ENCODE peak calls at places on chromosome 12, in nine cellular contexts. K is transverse colon, L is NCI-H69, Q is GM23248, E is SK-MEL-5, H is choroid plexus epithelial cell, Y is suprapubic skin, G is HepG2, S is left colon. Z is an unnamed sample.

GRCh38 chr12:82359115-82359478 is 768 bp downstream of the METTL25 start:
- DNase-seq in Q (peak), S (peak), K (no peak), E (no peak), G (no peak), Y (no peak), H (no peak), L (peak), Z (peak)

GRCh38 chr12:34217660-34218059 is 195.4 kb downstream of the ALG10 start:
- DNase-seq in Q (no peak), S (no peak), G (no peak), K (no peak), L (no peak), Y (no peak), E (no peak), H (no peak), Z (no peak)

GRCh38 chr12:25404955-25405354 is 148.1 kb downstream of the LMNTD1 start:
- DNase-seq in S (no peak), Y (no peak), L (no peak), K (no peak), E (no peak), Q (no peak), G (peak), H (no peak), Z (peak)

GRCh38 chr12:65568517-65568916 is 255.8 kb upstream of the HMGA2 start:
- DNase-seq in Y (no peak), L (no peak), Q (no peak), E (no peak), S (no peak), K (no peak), G (no peak), H (peak), Z (no peak)

GRCh38 chr12:76266797-76267196 is 81.4 kb downstream of the BBS10 start:
- DNase-seq in G (no peak), Y (peak), S (no peak), E (no peak), H (peak), L (no peak), Q (peak), K (no peak), Z (no peak)

GRCh38 chr12:47741340-47741703 is 16.0 kb upstream of the ENDOU start:
- DNase-seq in E (peak), Q (peak), Y (peak), S (peak), K (peak), L (peak), H (no peak), G (no peak), Z (no peak)

GRCh38 chr12:57518920-57519757 is 1.2 kb downstream of the DDIT3 start:
- DNase-seq in G (peak), Q (peak), H (peak), E (peak), Y (peak), L (peak), K (peak), S (peak), Z (peak)

GRCh38 chr12:105204916-105205315 is 31.1 kb downstream of the APPL2 start:
- DNase-seq in E (no peak), Q (peak), K (no peak), G (no peak), L (no peak), H (peak), Y (no peak), S (no peak), Z (no peak)

GRCh38 chr12:59446156-59446555 is 149.7 kb upstream of the SLC16A7 start:
- DNase-seq in G (no peak), E (no peak), S (no peak), L (no peak), H (no peak), Y (no peak), Q (no peak), K (no peak), Z (no peak)

GRCh38 chr12:54022960-54023884 is 5.0 kb upstream of the HOXC6 start:
- DNase-seq in L (no peak), Q (peak), E (no peak), S (no peak), H (no peak), Y (no peak), G (no peak), K (no peak), Z (no peak)

GRCh38 chr12:117192057-117192456 is 1.8 kb upstream of the FBXO21 start:
- DNase-seq in G (no peak), Y (no peak), H (peak), S (no peak), Q (peak), L (peak), E (peak), K (no peak), Z (peak)

GRCh38 chr12:47223848-47224213 is 144.1 kb upstream of the AMIGO2 start:
- DNase-seq in L (peak), E (no peak), K (peak), Q (no peak), G (peak), Y (no peak), H (peak), S (peak), Z (no peak)

GRCh38 chr12:118061876-118062791 is 1.2 kb upstream of the WSB2 start:
- DNase-seq in S (peak), G (no peak), E (peak), K (peak), Y (peak), H (peak), L (peak), Q (peak), Z (peak)

GRCh38 chr12:51187370-51187987 is 14.5 kb upstream of the TFCP2 start:
- DNase-seq in L (peak), G (no peak), Y (no peak), S (no peak), H (no peak), E (no peak), Q (no peak), K (no peak), Z (peak)

GRCh38 chr12:120381752-120382419 is 12.9 kb upstream of the MSI1 start:
- DNase-seq in Q (no peak), S (no peak), E (no peak), Y (no peak), K (no peak), G (peak), L (no peak), H (peak), Z (no peak)

GRCh38 chr12:120358412-120359158 is 10.4 kb downstream of the MSI1 start:
- DNase-seq in K (no peak), H (no peak), Q (no peak), S (no peak), Y (no peak), E (no peak), L (peak), G (no peak), Z (peak)

GRCh38 chr12:52698634-52699340 is 4.5 kb downstream of the KRT77 start:
- DNase-seq in L (no peak), G (no peak), Y (no peak), Q (no peak), H (no peak), S (no peak), K (no peak), E (no peak), Z (no peak)

GRCh38 chr12:52020539-52021336 is 14.0 kb downstream of the TAMALIN start:
- DNase-seq in Q (peak), S (peak), Y (peak), H (peak), E (peak), L (peak), K (peak), G (peak), Z (peak)

GRCh38 chr12:89663577-89664357 is 44.9 kb downstream of the ATP2B1 start:
- DNase-seq in E (no peak), K (no peak), L (peak), H (peak), G (no peak), Y (no peak), S (no peak), Q (peak), Z (no peak)

GRCh38 chr12:45259732-45260480 is 44.0 kb downstream of the ANO6 start:
- DNase-seq in K (no peak), Q (peak), S (no peak), E (no peak), L (peak), H (peak), Y (no peak), G (peak), Z (no peak)

GRCh38 chr12:29149691-29150382 is 759 bp downstream of the FAR2 start:
- DNase-seq in Q (no peak), Y (no peak), G (no peak), S (peak), L (no peak), K (peak), E (no peak), H (no peak), Z (no peak)

GRCh38 chr12:26177303-26177702 is 18.1 kb upstream of the SSPN start:
- DNase-seq in E (no peak), L (no peak), Q (no peak), H (no peak), G (no peak), Y (no peak), K (peak), S (peak), Z (no peak)

GRCh38 chr12:49777800-49778748 is 36.7 kb downstream of the TMBIM6 start:
- DNase-seq in Q (peak), E (peak), S (peak), L (peak), K (peak), H (peak), Y (no peak), G (peak), Z (peak)

GRCh38 chr12:109756457-109756856 is 42.8 kb downstream of the FAM222A start:
- DNase-seq in G (no peak), H (no peak), S (no peak), Q (no peak), K (no peak), Y (no peak), L (no peak), E (no peak), Z (no peak)

GRCh38 chr12:54156578-54156977 is 32.2 kb downstream of the SMUG1 start:
- DNase-seq in Y (no peak), E (no peak), K (no peak), G (no peak), S (no peak), L (peak), H (no peak), Q (no peak), Z (peak)

GRCh38 chr12:24039113-24039525 is 89.6 kb upstream of the SOX5 start:
- DNase-seq in S (no peak), G (peak), L (no peak), Y (no peak), H (peak), K (no peak), Q (peak), E (no peak), Z (no peak)

GRCh38 chr12:114636723-114637480 is 47.1 kb downstream of the TBX3 start:
- DNase-seq in H (peak), G (no peak), K (peak), S (peak), L (peak), E (peak), Q (peak), Y (no peak), Z (peak)

GRCh38 chr12:68532204-68532886 is 78.4 kb upstream of the RAP1B start:
- DNase-seq in S (no peak), K (no peak), L (no peak), Y (no peak), G (no peak), Q (no peak), H (no peak), E (no peak), Z (no peak)

GRCh38 chr12:131979606-131980005 is 29.9 kb downstream of the EP400 start:
- DNase-seq in E (no peak), K (no peak), L (no peak), Y (no peak), H (no peak), G (no peak), S (no peak), Q (no peak), Z (no peak)

GRCh38 chr12:55830601-55831406 is 1.4 kb upstream of the DNAJC14 start:
- DNase-seq in E (peak), Q (peak), Y (peak), K (peak), G (peak), L (peak), S (peak), H (peak), Z (peak)

GRCh38 chr12:85829391-85829790 is 6.8 kb downstream of the RASSF9 start:
- DNase-seq in L (no peak), Y (no peak), H (peak), K (no peak), E (no peak), Q (peak), G (no peak), S (no peak), Z (no peak)

GRCh38 chr12:116319851-116320621 is 42.5 kb upstream of the MED13L start:
- DNase-seq in K (peak), S (peak), Q (peak), Y (peak), H (peak), L (no peak), E (no peak), G (no peak), Z (no peak)

GRCh38 chr12:2642896-2643425 is 151.8 kb upstream of the FKBP4 start:
- DNase-seq in K (peak), L (no peak), S (no peak), Q (no peak), H (no peak), G (no peak), E (no peak), Y (no peak), Z (no peak)

GRCh38 chr12:102824218-102824835 is 92.7 kb downstream of the PAH start:
- DNase-seq in Q (peak), Y (no peak), H (peak), G (peak), E (peak), S (no peak), L (no peak), K (no peak), Z (no peak)

GRCh38 chr12:69341328-69341727 is 6.9 kb upstream of the LYZ start:
- DNase-seq in H (no peak), G (no peak), Y (no peak), E (no peak), K (no peak), L (no peak), Q (no peak), S (no peak), Z (peak)